ENCODE peak calls at places on chromosomes 3 and 15, in five cellular contexts. L, P, M, K and Y are unnamed samples.

GRCh38 chr15:63603516-63603915 is 6.3 kb downstream of the FBXL22 start:
- DNase-seq in L (no peak), P (no peak), M (no peak), K (no peak), Y (no peak)

GRCh38 chr15:59294961-59295741 is 77.5 kb downstream of the MYO1E start:
- DNase-seq in L (no peak), P (no peak), M (no peak), K (peak; percentile 18), Y (no peak)

GRCh38 chr3:47082519-47082918 is 81.4 kb downstream of the SETD2 start:
- DNase-seq in L (no peak), P (no peak), M (no peak), K (no peak), Y (no peak)

GRCh38 chr15:98443483-98443882 is 204.9 kb upstream of the IGF1R start:
- DNase-seq in L (no peak), P (no peak), M (no peak), K (no peak), Y (no peak)

GRCh38 chr15:67521770-67522568 is 1.0 kb downstream of the C15orf61 start:
- DNase-seq in L (no peak), P (peak; percentile 20), M (no peak), K (no peak), Y (no peak)

GRCh38 chr3:58487140-58487886 is 4.6 kb upstream of the KCTD6 start:
- DNase-seq in L (no peak), P (no peak), M (no peak), K (no peak), Y (no peak)

GRCh38 chr3:195870442-195870841 is 37.9 kb downstream of the TNK2 start:
- DNase-seq in L (no peak), P (peak; percentile 28), M (peak; percentile 49), K (no peak), Y (no peak)

GRCh38 chr15:29120593-29121368 is 148.8 kb downstream of the NSMCE3 start:
- DNase-seq in L (no peak), P (no peak), M (no peak), K (no peak), Y (no peak)

GRCh38 chr15:81295466-81296145 is 28.3 kb downstream of the STARD5 start:
- DNase-seq in L (no peak), P (no peak), M (no peak), K (no peak), Y (no peak)

GRCh38 chr3:11156026-11156410 is 1.7 kb downstream of the HRH1 start:
- DNase-seq in L (peak; percentile 43), P (no peak), M (no peak), K (no peak), Y (no peak)

DNA sequence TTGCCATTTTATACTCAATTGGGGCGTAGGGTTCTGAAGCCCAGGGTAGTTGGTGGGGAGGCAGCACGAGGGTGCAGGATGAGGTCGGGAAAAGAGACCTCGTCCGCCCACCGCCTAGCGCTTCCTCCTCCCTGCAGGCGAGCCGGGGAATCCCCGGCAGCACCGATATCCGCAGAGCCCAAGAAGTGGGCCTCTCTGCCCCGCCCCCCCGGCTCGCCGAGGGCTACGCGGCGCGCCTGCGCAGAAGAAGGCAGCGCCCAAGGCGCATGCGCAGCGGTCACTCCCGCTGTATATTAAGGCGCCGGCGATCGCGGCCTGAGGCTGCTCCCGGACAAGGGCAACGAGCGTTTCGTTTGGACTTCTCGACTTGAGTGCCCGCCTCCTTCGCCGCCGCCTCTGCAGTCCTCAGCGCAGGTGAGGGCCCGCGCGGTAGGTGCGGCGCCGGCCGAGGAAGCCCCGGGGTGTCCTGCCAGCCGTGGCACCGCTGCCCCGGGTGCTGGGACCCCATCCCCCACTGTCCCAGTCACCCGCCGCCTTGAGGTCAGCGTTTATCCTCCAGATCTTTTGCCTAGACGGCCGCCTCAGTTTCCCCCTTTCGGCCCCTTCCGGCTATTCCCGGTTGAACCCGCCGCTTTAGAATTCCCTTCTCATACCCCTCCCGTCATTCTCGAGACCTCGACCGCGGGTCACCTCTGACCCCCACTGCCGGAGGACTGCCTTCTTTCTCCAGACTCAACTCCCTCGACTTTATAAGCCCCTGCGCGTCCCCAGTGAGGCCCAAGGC is at the start of gene ALAS1:
- DNase-seq in L (peak; percentile 93), P (peak; percentile 78), M (peak; percentile 96), K (peak; percentile 88), Y (peak; percentile 95)
- TF ChIP-seq POLR2A in L (no peak), P (peak; percentile 88), M (no peak), K (peak; percentile 93), Y (peak; percentile 88)

GRCh38 chr3:160879859-160880258 is 123.8 kb downstream of the PPM1L start:
- DNase-seq in L (no peak), P (no peak), M (no peak), K (no peak), Y (no peak)

GRCh38 chr3:160883373-160883772 is 127.3 kb downstream of the PPM1L start:
- DNase-seq in L (no peak), P (no peak), M (no peak), K (no peak), Y (no peak)

GRCh38 chr3:160886421-160886820 is 130.4 kb downstream of the PPM1L start:
- DNase-seq in L (no peak), P (no peak), M (no peak), K (no peak), Y (no peak)

DNA sequence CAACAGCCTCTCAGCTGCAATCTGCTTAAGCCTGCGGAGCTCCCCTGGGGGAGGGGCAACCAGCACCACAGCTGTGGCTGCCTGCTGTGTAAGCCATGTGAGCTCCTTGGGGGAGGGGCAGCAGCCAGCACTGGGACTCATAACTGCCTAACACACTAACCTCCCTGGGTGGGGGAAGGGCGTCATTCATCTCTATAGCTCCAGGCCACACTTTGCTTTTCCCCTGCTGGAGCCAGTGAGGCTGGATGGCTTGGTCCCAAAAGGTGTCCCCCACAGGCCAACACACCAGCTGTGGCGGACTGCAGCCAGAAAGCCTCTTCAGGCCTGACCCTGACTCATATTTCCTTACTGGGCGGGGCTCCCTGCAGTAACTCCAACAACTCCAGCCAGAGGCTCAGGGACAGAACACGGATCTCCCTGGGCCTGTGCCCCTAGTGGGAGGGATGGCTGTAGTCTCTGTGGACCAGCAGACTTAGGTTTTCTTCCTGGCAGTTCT is 129.8 kb downstream of the PPM1L start:
- DNase-seq in L (no peak), P (no peak), M (peak; percentile 44), K (peak; percentile 42), Y (peak; percentile 88)
- TF ChIP-seq EP300 in L (no peak), P (no peak), M (no peak), K (no peak), Y (no peak)

DNA sequence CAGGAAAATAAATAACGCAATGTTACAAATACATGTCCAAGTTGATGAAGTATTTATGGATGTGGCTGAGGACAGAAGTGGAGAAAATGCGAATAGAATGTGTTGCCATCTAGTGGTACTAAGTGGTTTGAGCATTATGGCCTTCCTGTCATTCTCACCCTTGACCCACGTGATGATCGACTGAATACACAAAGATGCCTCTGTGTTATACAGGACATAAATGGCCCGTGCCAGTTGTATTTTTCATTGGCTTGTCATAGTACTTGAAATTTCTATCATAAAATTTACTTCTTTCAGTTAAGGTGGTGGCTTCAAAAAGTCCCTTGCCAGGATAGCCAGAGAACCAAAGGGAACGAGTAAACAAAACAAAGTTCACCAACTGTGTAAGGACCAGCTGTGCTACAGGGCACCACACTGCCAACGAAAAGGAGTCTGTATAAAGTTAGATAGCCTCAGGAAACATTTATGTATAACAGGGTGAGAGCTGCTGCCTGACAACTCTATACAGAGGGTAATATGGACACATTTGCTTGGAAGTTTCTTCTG is 103.7 kb downstream of the MYH15 start:
- DNase-seq in L (no peak), P (peak; percentile 62), M (no peak), K (peak; percentile 40), Y (no peak)
- TF ChIP-seq POLR2A in L (no peak), P (no peak), M (no peak), K (no peak), Y (no peak)

GRCh38 chr3:84209473-84209872 is 749.3 kb upstream of the CADM2 start:
- DNase-seq in L (no peak), P (no peak), M (no peak), K (no peak), Y (no peak)
- TF ChIP-seq EP300 in L (no peak), P (no peak), M (no peak), K (no peak), Y (no peak)

GRCh38 chr3:127101411-127102067 is 91.4 kb upstream of the PRR23E start:
- DNase-seq in L (peak; percentile 30), P (no peak), M (no peak), K (no peak), Y (no peak)
- TF ChIP-seq POLR2A in L (no peak), P (no peak), M (no peak), K (no peak), Y (no peak)

GRCh38 chr3:155889952-155890351 is 19.5 kb downstream of the GMPS start:
- DNase-seq in L (no peak), P (no peak), M (no peak), K (no peak), Y (no peak)

GRCh38 chr3:155891341-155891740 is 20.9 kb downstream of the GMPS start:
- DNase-seq in L (no peak), P (no peak), M (no peak), K (no peak), Y (no peak)

GRCh38 chr3:155886915-155887314 is 16.5 kb downstream of the GMPS start:
- DNase-seq in L (no peak), P (no peak), M (no peak), K (no peak), Y (no peak)

GRCh38 chr3:155889212-155889611 is 18.8 kb downstream of the GMPS start:
- DNase-seq in L (no peak), P (no peak), M (no peak), K (no peak), Y (no peak)

GRCh38 chr3:155890671-155891190 is 20.3 kb downstream of the GMPS start:
- DNase-seq in L (no peak), P (no peak), M (no peak), K (no peak), Y (no peak)
- TF ChIP-seq EP300 in L (no peak), P (no peak), M (no peak), K (no peak), Y (no peak)